ENCODE peak calls at places on chromosomes 12 and 14, in nine cellular contexts. J is BJ, T is GM12865, O is OCI-LY7, X is foreskin fibroblast, U is astrocyte of the cerebellum, V is stomach, G is heart right ventricle, D is body of pancreas. C is an unnamed sample.

GRCh38 chr12:116684891-116685290 is 53.0 kb downstream of the SPRING1 start:
- DNase-seq in O (no peak), U (no peak), X (no peak), V (no peak), D (no peak), T (no peak), J (no peak), G (no peak), C (no peak)

GRCh38 chr14:99755629-99756603 is 37.3 kb upstream of the EML1 start:
- DNase-seq in T (no peak), O (no peak), G (peak; percentile 85), V (peak; percentile 77), D (peak; percentile 85), U (peak; percentile 87), X (peak; percentile 96), J (peak; percentile 77), C (peak; percentile 90)

GRCh38 chr12:52910248-52910883 is 5.5 kb upstream of the KRT8 start:
- DNase-seq in U (no peak), D (no peak), J (no peak), O (no peak), V (no peak), G (no peak), T (no peak), X (no peak), C (no peak)

GRCh38 chr12:50960130-50960529 is 7.8 kb downstream of the HIGD1C start:
- DNase-seq in T (peak; percentile 9), J (no peak), O (peak; percentile 11), V (no peak), U (peak; percentile 4), G (no peak), X (no peak), D (no peak), C (peak; percentile 16)

GRCh38 chr12:43758247-43758727 is 303 bp downstream of the PUS7L start:
- DNase-seq in U (no peak), T (no peak), D (peak; percentile 41), J (no peak), X (no peak), G (no peak), O (no peak), V (peak; percentile 26), C (peak; percentile 24)

GRCh38 chr12:100877776-100878175 is 83.2 kb downstream of the ANO4 start:
- DNase-seq in O (no peak), V (no peak), X (no peak), J (no peak), D (no peak), G (no peak), T (no peak), U (no peak), C (no peak)

GRCh38 chr14:58833634-58834378 is 196.0 kb downstream of the DACT1 start:
- DNase-seq in J (no peak), T (no peak), D (no peak), U (no peak), O (no peak), G (no peak), X (no peak), V (no peak), C (no peak)

GRCh38 chr14:20469890-20470858 is 968 bp downstream of the PNP start:
- DNase-seq in J (no peak), X (peak; percentile 80), O (peak; percentile 61), G (no peak), D (peak; percentile 66), U (no peak), V (peak; percentile 40), T (peak; percentile 60), C (peak; percentile 45)

GRCh38 chr12:32577328-32577727 is 101.8 kb upstream of the DNM1L start:
- DNase-seq in V (no peak), D (no peak), T (no peak), U (no peak), X (no peak), G (no peak), J (no peak), O (no peak), C (no peak)

GRCh38 chr14:70784886-70785285 is 24.4 kb downstream of the MAP3K9 start:
- DNase-seq in G (no peak), U (no peak), T (no peak), O (no peak), X (no peak), V (no peak), J (no peak), D (no peak), C (no peak)

GRCh38 chr12:104510873-104511243 is 54.1 kb downstream of the CHST11 start:
- DNase-seq in X (no peak), O (no peak), G (no peak), U (no peak), D (no peak), J (no peak), V (no peak), T (no peak), C (no peak)

GRCh38 chr12:91778091-91778819 is 367.4 kb downstream of the BTG1 start:
- DNase-seq in U (no peak), D (no peak), V (no peak), G (no peak), O (peak; percentile 6), J (no peak), X (peak; percentile 10), T (peak; percentile 65), C (peak; percentile 18)

DNA sequence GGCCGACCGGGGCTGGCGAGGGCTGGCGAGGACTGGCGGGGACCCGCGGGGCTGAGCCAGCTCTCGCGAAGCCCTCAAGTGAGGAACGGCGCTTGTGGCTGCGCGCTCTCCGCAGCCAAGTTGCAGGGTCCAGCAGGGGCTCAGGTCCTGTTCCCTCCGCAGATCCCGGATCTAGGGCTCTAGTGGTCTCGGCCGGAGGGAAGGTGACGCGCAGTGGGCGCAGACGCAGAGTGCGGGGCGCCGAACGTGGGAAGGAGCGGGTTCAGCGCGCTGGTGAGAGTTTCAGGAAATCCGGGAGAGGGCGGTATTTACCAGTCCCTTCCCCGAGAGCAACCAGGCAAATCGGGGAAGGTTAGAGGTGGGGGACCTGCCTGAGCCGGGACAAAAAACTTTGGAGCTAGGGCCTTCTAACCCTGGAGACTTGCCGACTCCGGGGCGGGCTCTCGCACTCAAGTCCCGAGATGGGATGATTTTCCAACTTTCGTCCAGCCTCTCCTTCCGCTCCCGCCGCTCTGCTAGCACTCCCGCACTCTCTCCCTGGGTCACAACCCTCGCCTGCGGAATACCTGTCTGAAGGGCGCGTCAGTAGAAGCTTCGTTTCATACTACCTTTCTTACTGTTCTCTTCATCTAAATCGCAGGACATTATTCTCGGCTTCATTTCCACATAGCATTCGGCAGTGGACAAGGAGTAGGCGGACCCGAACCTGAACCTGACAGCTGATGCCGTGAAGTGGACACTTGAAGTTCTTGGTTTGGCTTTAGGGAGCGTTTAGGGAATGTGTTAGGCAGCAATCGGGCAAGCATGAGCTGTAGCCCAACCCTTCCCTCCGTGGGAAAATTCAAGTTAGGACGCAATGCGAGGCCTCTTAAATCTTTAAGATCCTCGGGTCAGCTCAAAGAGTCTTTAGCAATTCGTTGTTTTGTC is 13.6 kb upstream of the PAX9 start:
- DNase-seq in G (no peak), U (no peak), V (no peak), O (no peak), J (no peak), T (no peak), D (no peak), X (no peak), C (peak; percentile 48)
- TF ChIP-seq CTCF in G (no peak), U (peak; percentile 56), V (no peak), O (no peak), J (peak; percentile 60), T (no peak), D (peak; percentile 60), X (peak; percentile 41), C (peak; percentile 62)

DNA sequence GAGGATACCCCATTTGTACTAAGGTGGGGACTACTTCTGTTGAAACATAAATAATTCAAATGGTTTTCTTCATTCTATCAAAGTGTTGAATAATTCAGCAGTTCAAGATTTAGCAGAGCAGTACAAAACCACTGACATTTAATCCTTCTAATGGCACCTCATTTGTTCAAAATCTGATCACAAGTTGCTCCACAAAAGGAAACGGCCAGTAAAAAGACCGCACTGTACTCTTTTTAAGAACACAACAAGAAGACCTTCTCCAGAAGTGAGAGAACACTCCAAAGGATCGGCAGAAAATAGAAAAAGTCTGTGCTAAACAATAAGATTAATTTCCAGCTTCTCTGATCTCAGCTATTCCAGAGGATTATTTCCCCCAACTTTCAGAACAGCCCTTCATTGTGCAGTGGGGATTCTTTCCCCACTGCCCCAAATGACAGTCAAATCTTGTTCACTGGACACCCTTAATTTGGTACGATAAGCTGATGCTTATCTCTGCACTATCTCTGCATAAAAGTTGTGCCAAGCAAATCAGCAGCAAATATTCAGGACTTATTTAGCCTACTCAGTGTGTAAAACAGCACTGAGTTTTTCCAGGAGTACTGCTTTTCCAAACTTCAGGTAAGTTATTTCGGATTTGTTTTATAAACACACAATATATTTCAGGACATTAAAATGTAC is 5.2 kb downstream of the MPHOSPH9 start:
- DNase-seq in T (no peak), J (no peak), O (no peak), G (no peak), D (no peak), X (no peak), U (no peak), V (no peak), C (no peak)
- H3K4me3 ChIP-seq in T (no peak overlapping the region), J (no peak overlapping the region), O (no peak overlapping the region), G (no peak overlapping the region), D (no peak overlapping the region), X (no peak overlapping the region), U (no peak overlapping the region), V (no peak overlapping the region), C (no peak overlapping the region)

GRCh38 chr12:47590771-47591368 is 115.0 kb downstream of the RPAP3 start:
- DNase-seq in X (peak; percentile 5), U (no peak), T (no peak), J (no peak), V (no peak), D (no peak), O (no peak), G (no peak), C (peak; percentile 36)

GRCh38 chr12:47586952-47587669 is 118.7 kb downstream of the RPAP3 start:
- DNase-seq in G (no peak), U (no peak), X (no peak), O (no peak), V (no peak), D (no peak), J (no peak), T (no peak), C (no peak)

GRCh38 chr12:47591387-47591786 is 114.4 kb downstream of the RPAP3 start:
- DNase-seq in O (no peak), J (no peak), T (no peak), U (peak; percentile 9), G (no peak), D (no peak), X (peak; percentile 6), V (no peak), C (peak; percentile 56)

GRCh38 chr12:47585507-47585906 is 120.3 kb downstream of the RPAP3 start:
- DNase-seq in T (no peak), V (no peak), D (no peak), X (no peak), G (no peak), J (no peak), U (no peak), O (no peak), C (no peak)
- TF ChIP-seq CTCF in T (no peak), V (no peak), D (no peak), X (no peak), G (no peak), J (no peak), U (no peak), O (no peak), C (no peak)

DNA sequence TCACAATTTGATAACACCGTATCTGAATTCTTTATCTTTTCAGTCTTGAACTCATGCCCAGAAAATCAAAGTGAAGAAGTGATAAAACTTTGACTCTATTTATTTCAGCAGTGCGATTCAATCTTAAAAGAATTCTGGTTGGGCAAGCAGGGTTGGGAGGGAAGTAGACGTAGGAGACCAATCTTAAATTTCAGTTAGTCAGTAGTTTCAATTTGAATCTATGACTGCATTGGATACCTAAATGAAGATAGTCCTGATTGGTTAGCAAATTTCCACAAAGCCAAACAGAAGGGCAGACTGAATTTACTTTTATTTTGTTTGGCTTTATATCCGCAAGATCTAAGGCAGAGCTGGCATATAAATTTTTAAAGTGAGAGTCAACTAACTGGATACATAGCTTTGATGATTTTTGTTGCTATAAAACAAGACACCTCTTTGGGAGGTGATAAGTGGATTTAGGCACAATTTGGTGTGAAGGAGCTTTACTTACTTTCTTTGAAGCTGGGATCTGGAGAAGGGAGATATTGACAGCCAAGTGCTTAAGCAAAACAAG is 2.6 kb downstream of the ACSS3 start:
- DNase-seq in T (no peak), V (no peak), U (no peak), X (no peak), D (no peak), G (no peak), J (no peak), O (no peak), C (peak; percentile 6)
- H3K4me3 ChIP-seq in T (no peak overlapping the region), V (no peak overlapping the region), U (no peak overlapping the region), X (no peak overlapping the region), D (no peak overlapping the region), G (peak overlapping the region; percentile 65), J (no peak overlapping the region), O (no peak overlapping the region), C (no peak overlapping the region)